ENCODE peak calls at places on chromosome 18, in four cellular contexts. U is GM23248, L is NT2/D1, Z is kidney. G is an unnamed sample.

GRCh38 chr18:9969247-9969646 is 55.4 kb downstream of the VAPA start:
- DNase-seq in U (no peak), L (no peak), Z (no peak), G (no peak)

GRCh38 chr18:56152547-56152946 is 485.8 kb downstream of the TXNL1 start:
- DNase-seq in U (no peak), L (no peak), Z (no peak), G (no peak)

GRCh38 chr18:76445275-76445674 is 49.8 kb downstream of the ZNF516 start:
- DNase-seq in U (peak; percentile 89), L (no peak), Z (no peak), G (no peak)

GRCh38 chr18:50218432-50219197 is 23.7 kb upstream of the MYO5B start:
- DNase-seq in U (peak; percentile 33), L (no peak), Z (no peak), G (peak; percentile 14)

GRCh38 chr18:8367217-8367988 is 241.8 kb upstream of the RAB12 start:
- DNase-seq in U (peak; percentile 38), L (peak; percentile 59), Z (peak; percentile 76), G (peak; percentile 1)

GRCh38 chr18:42028232-42028832 is 73.3 kb downstream of the PIK3C3 start:
- DNase-seq in U (peak; percentile 62), L (no peak), Z (no peak), G (peak; percentile 36)

GRCh38 chr18:43161528-43161927 is 46.0 kb upstream of the RIT2 start:
- DNase-seq in U (peak; percentile 43), L (no peak), Z (no peak), G (no peak)

GRCh38 chr18:35491689-35492077 is 6.1 kb downstream of the INO80C start:
- DNase-seq in U (no peak), L (no peak), Z (no peak), G (no peak)

GRCh38 chr18:77262655-77263470 is 13.2 kb downstream of the GALR1 start:
- DNase-seq in U (no peak), L (no peak), Z (no peak), G (no peak)

GRCh38 chr18:29147944-29148343 is 971.0 kb upstream of the CDH2 start:
- DNase-seq in U (peak; percentile 62), L (no peak), Z (no peak), G (no peak)

GRCh38 chr18:12828116-12829051 is 55.7 kb downstream of the PTPN2 start:
- DNase-seq in U (no peak), L (no peak), Z (no peak), G (peak; percentile 55)
- H3K9me3 ChIP-seq in U (no peaks in the 10 kb centered on the region), L (peaks cover 5% of the 10 kb centered on the region), Z (no peaks in the 10 kb centered on the region), G (peaks cover 12% of the 10 kb centered on the region)

DNA sequence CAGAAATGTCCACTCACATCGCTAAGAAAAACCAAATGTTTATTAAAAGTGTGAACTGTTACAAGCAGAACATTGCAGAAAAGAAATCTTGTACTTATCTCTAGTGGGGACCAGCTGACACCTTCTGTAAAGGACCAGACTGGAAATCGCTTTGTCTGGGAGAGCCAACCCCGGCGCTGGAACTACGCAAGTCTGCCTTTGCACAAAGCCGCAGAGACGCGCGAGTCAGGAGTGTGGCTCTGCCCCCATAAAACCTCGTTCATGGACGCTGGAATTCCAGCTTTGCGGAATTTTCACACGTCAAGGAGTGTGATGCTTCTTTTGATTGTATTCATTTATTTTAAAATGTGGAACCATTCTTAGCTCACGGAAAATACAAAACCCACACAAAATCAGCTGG is 141.9 kb upstream of the SALL3 start:
- DNase-seq in U (no peak), L (no peak), Z (no peak), G (no peak)
- H3K9me3 ChIP-seq in U (no peaks in the 10 kb centered on the region), L (no peaks in the 10 kb centered on the region), Z (no peaks in the 10 kb centered on the region), G (no peaks in the 10 kb centered on the region)

DNA sequence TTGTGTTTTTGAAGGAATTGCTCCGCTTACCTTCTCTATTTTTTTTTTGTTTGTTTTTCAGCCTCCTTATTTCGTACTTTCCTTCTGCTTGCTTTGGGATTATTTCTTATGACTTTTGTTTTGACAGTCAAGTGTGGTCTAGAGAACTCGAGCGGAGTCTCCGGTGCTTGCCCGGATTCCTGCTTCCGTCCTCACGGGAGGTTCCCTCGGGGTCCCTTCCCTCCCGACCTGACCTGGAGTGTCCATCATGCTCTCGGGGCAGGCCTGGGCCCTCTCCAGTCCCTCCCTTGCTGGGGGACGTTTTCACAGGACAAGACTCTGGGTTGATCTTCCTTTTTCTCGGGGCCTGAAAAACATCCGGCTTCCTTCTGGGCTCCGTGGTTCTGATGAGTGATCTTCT is 45.9 kb downstream of the CTDP1 start:
- DNase-seq in U (no peak), L (no peak), Z (no peak), G (no peak)
- H3K9me3 ChIP-seq in U (no peaks in the 10 kb centered on the region), L (peaks cover 8% of the 10 kb centered on the region), Z (no peaks in the 10 kb centered on the region), G (peaks cover 5% of the 10 kb centered on the region)

GRCh38 chr18:31978616-31979015 is 35.7 kb upstream of the TRAPPC8 start:
- DNase-seq in U (no peak), L (no peak), Z (no peak), G (no peak)

GRCh38 chr18:31976242-31976641 is 33.3 kb upstream of the TRAPPC8 start:
- DNase-seq in U (no peak), L (no peak), Z (no peak), G (no peak)

GRCh38 chr18:31970617-31971016 is 27.7 kb upstream of the TRAPPC8 start:
- DNase-seq in U (no peak), L (no peak), Z (no peak), G (no peak)

GRCh38 chr18:31977270-31977872 is 34.4 kb upstream of the TRAPPC8 start:
- DNase-seq in U (peak; percentile 55), L (peak; percentile 55), Z (no peak), G (peak; percentile 32)

DNA sequence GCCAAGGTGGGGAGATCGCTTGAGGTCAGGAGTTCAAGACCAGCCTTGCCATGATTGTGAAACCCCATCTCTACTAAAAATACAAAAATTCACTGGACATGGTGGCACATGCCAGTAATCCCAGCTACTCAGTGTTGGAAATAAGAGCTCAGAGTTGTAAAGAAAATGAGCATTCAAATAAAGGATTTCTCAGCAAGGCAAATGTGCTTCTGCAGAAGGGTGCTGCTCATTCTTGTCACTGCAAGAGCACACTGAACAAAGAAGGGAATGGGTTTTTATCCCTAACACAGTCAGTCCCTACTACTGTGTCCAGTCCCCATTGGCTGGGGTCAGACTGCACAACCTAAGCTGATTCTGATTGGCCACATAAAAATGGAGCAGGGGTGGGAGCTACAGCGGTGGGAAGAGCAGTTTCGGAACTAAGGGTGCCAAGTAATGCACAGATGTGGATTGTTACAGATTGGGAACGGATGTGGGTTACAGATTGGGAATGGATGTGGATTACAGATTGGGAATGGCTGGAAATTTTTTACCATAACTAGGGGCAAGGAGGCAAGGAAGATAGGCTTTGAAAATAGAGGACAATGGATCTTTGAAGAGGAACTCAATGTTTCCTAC is 31.1 kb upstream of the TRAPPC8 start:
- DNase-seq in U (peak; percentile 3), L (no peak), Z (no peak), G (no peak)
- H3K9me3 ChIP-seq in U (no peaks in the 10 kb centered on the region), L (peaks cover 50% of the 10 kb centered on the region), Z (peaks cover 5% of the 10 kb centered on the region), G (peaks cover 52% of the 10 kb centered on the region)

GRCh38 chr18:71212222-71212621 is 923.4 kb downstream of the SOCS6 start:
- DNase-seq in U (no peak), L (peak; percentile 23), Z (peak; percentile 59), G (no peak)

DNA sequence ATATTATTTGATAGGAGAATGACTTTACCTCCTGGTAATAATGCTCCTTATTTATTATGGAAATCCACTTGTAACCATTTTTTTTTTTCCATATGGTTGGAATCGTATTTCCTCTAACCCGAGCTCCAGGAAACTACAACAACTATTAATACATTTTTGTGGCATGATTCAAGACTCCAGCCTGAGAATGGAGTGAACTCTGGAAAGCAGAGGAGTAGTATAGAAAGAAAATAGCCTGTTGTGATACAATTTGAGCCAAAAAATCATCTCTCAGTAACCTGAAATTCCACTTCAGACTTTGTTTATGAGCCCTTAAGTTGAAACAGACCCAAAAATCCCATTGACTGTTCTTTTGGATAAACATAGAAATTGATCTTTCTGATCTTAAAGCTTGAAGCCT is 921.1 kb downstream of the SOCS6 start:
- DNase-seq in U (no peak), L (no peak), Z (no peak), G (no peak)
- H3K9me3 ChIP-seq in U (no peaks in the 10 kb centered on the region), L (no peaks in the 10 kb centered on the region), Z (no peaks in the 10 kb centered on the region), G (no peaks in the 10 kb centered on the region)

DNA sequence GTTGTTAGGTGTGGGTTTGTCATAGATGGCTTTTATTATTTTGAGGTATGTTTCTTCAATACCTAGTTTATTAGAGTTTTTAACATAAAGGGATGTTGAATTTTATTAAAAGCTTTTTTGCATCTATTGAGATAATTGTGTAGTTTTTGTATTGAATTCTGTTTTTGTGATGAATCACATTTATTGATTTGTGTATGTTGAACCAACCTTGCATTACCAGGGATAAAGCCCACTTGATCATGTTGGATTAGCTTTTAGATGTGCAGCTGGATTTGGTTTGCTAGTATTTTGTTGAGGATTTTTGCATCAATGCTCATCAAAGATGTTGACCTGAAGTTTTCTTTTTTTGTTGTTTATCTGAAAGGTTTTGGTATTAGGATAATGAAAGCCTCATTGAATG is 328.2 kb downstream of the ADCYAP1 start:
- DNase-seq in U (no peak), L (no peak), Z (no peak), G (no peak)
- H3K9me3 ChIP-seq in U (no peaks in the 10 kb centered on the region), L (peaks cover 5% of the 10 kb centered on the region), Z (peaks cover 3% of the 10 kb centered on the region), G (peaks cover 8% of the 10 kb centered on the region)

DNA sequence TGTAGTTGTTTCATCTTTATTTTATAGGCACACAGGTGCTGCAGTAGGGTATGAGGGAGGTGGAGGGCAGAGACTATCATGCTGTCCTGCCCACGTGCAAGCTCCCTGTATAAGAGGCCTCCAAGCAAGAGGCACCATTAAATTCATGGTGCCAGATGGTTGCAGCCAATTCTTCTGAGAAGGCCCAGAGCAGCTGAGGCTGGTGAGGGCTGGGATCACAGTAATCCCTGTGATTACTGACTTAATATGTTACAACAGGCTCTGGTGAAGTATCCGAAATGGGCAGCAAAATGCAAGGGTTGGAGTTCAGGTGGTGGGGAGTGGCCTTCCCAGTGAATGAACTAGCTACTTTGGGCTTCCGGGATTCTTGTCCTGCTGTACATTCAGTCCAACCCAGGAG is 191.9 kb upstream of the SMAD2 start:
- DNase-seq in U (no peak), L (no peak), Z (no peak), G (no peak)
- H3K9me3 ChIP-seq in U (no peaks in the 10 kb centered on the region), L (no peaks in the 10 kb centered on the region), Z (no peaks in the 10 kb centered on the region), G (no peaks in the 10 kb centered on the region)

GRCh38 chr18:4058179-4058578 is 396.9 kb downstream of the DLGAP1 start:
- DNase-seq in U (no peak), L (no peak), Z (no peak), G (no peak)
- H3K9me3 ChIP-seq in U (no peaks in the 10 kb centered on the region), L (peaks cover 46% of the 10 kb centered on the region), Z (no peaks in the 10 kb centered on the region), G (peaks cover 4% of the 10 kb centered on the region)

GRCh38 chr18:69388222-69388621 is 12.5 kb upstream of the DOK6 start:
- DNase-seq in U (no peak), L (no peak), Z (no peak), G (no peak)

GRCh38 chr18:69383191-69383590 is 17.5 kb upstream of the DOK6 start:
- DNase-seq in U (peak; percentile 66), L (no peak), Z (no peak), G (no peak)

GRCh38 chr18:69387181-69387580 is 13.5 kb upstream of the DOK6 start:
- DNase-seq in U (no peak), L (no peak), Z (no peak), G (no peak)
- H3K9me3 ChIP-seq in U (no peaks in the 10 kb centered on the region), L (no peaks in the 10 kb centered on the region), Z (no peaks in the 10 kb centered on the region), G (no peaks in the 10 kb centered on the region)

G was measured in CD4-positive, CD25-positive, alpha-beta regulatory T cell.